ENCODE peak calls at places on chromosome 21, in seven cellular contexts. O is AG04450, I is prostate gland, Z is mammary epithelial cell, V is fibroblast of lung, R is lower lobe of right lung, K is upper lobe of left lung. G is an unnamed sample. For H3K9me3 and H3K27me3, the result is how much of the 10 kb centered on the place peaks cover.

GRCh38 chr21:14949603-14950002 is 115.2 kb downstream of the NRIP1 start:
- DNase-seq in Z (no peak), R (no peak), V (no peak), O (no peak), K (no peak), I (no peak), G (no peak)

GRCh38 chr21:27806261-27806660 is 839.4 kb upstream of the ADAMTS5 start:
- DNase-seq in I (no peak), Z (no peak), K (no peak), R (no peak), V (no peak), O (no peak), G (no peak)

GRCh38 chr21:14766241-14766640 is 220.1 kb upstream of the SAMSN1 start:
- DNase-seq in K (no peak), R (no peak), V (no peak), I (no peak), Z (no peak), O (no peak), G (no peak)

GRCh38 chr21:36732761-36733160 is 33.8 kb downstream of the SIM2 start:
- DNase-seq in K (peak), I (no peak), R (no peak), Z (no peak), V (no peak), O (no peak), G (no peak)

GRCh38 chr21:15282666-15283065 is 217.9 kb upstream of the NRIP1 start:
- DNase-seq in V (peak), K (no peak), R (no peak), O (no peak), I (no peak), Z (peak), G (no peak)

GRCh38 chr21:32414579-32415358 is 2.3 kb downstream of the EVA1C start:
- DNase-seq in R (no peak), V (peak), K (no peak), Z (peak), I (no peak), O (no peak), G (no peak)

GRCh38 chr21:14241322-14241721 is 25.4 kb downstream of the RBM11 start:
- DNase-seq in Z (no peak), K (no peak), V (no peak), I (no peak), R (no peak), O (no peak), G (no peak)

GRCh38 chr21:23401278-23401677 is 2206.0 kb downstream of the MRPL39 start:
- DNase-seq in Z (no peak), R (no peak), V (no peak), O (no peak), I (no peak), K (no peak), G (no peak)

GRCh38 chr21:27571706-27572105 is 604.8 kb upstream of the ADAMTS5 start:
- DNase-seq in K (no peak), R (no peak), O (peak), V (peak), I (no peak), Z (peak), G (no peak)

GRCh38 chr21:33403786-33404571 is 766 bp downstream of the IFNGR2 start:
- DNase-seq in K (peak), Z (peak), V (peak), I (peak), R (peak), O (no peak), G (peak)

GRCh38 chr21:41164981-41165650 is 2.8 kb upstream of the BACE2 start:
- DNase-seq in Z (peak), K (no peak), V (peak), R (no peak), I (peak), O (no peak), G (no peak)

GRCh38 chr21:41801256-41801655 is 34.4 kb upstream of the RIPK4 start:
- DNase-seq in Z (no peak), R (no peak), V (no peak), K (no peak), O (no peak), I (no peak), G (no peak)

GRCh38 chr21:38619865-38620513 is 121.7 kb upstream of the ERG start:
- DNase-seq in R (no peak), V (peak), Z (peak), O (no peak), I (peak), K (no peak), G (no peak)

GRCh38 chr21:38623552-38623951 is 125.3 kb upstream of the ERG start:
- DNase-seq in I (no peak), Z (no peak), R (no peak), V (no peak), O (no peak), K (no peak), G (no peak)

GRCh38 chr21:38622827-38623209 is 124.5 kb upstream of the ERG start:
- DNase-seq in V (no peak), K (no peak), Z (no peak), O (no peak), R (no peak), I (no peak), G (no peak)

GRCh38 chr21:38622081-38622826 is 124.0 kb upstream of the ERG start:
- DNase-seq in K (no peak), R (no peak), O (no peak), Z (no peak), V (no peak), I (no peak), G (no peak)

GRCh38 chr21:38621132-38621531 is 122.9 kb upstream of the ERG start:
- DNase-seq in R (no peak), V (no peak), Z (no peak), I (no peak), O (no peak), K (no peak), G (no peak)
- TF ChIP-seq CTCF in R (no peak), V (no peak), Z (peak), I (no peak), O (no peak), K (no peak), G (no peak)

DNA sequence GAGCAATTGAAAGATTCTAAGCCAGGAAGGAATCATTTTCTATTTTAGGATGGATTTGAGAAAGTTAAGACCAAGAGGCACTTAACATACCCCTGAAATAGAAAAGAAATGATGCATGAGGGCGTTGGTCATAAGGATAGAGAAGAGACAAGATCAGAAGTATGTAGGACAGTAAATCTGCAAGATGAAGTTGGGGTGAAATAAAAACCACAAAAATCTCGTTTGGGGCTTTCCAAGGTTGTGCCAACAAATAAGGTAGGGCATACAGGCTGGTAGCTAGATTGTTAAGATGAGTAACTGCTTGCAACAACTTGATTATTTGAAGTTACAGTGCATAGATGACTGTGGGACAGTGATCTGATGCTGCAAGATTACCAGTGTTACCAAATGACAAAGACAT is 2.6 kb upstream of the BRWD1 start:
- DNase-seq in R (no peak), K (no peak), V (no peak), Z (peak), I (no peak), O (no peak), G (no peak)
- H3K9me3 ChIP-seq in R (under half), K (under half), V (under half), Z (under half), I (under half), O (under half), G (under half)

DNA sequence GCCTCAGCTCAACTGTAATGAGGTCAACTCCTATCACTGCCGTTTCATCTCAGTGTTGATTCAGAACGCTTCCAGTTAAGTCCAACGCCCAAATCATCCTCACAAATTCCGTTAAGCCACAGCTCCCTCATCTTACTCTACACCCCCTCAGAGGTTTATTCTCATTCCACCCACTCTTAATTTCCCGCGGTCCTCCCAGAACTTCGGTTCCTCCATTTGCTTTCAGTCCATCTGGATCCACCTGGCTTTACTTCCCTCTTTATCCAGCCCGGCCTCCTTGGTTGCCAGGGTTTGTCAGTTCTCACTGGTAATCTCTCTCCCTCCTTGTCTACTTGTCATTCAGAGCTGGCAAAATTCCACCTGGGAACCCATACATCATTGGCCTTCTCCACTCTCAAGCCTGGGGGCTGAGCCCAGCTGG is 51.3 kb upstream of the RUNX1 start:
- DNase-seq in K (no peak), O (no peak), I (no peak), Z (no peak), R (no peak), V (peak), G (no peak)
- H3K27me3 ChIP-seq in K (under half), O (under half), I (under half), Z (under half), R (under half), V (under half), G (under half)

GRCh38 chr21:45385549-45386050 is 19.4 kb upstream of the COL18A1 start:
- DNase-seq in V (no peak), I (no peak), O (no peak), R (peak), K (no peak), Z (no peak), G (no peak)

GRCh38 chr21:45388011-45388521 is 16.9 kb upstream of the COL18A1 start:
- DNase-seq in R (peak), O (no peak), V (no peak), I (no peak), Z (no peak), K (no peak), G (no peak)

GRCh38 chr21:45387506-45387905 is 17.5 kb upstream of the COL18A1 start:
- DNase-seq in V (no peak), Z (no peak), O (no peak), I (no peak), K (no peak), R (no peak), G (no peak)

GRCh38 chr21:45386336-45386727 is 18.6 kb upstream of the COL18A1 start:
- DNase-seq in R (peak), V (no peak), O (no peak), K (no peak), Z (no peak), I (no peak), G (no peak)

GRCh38 chr21:45386728-45387371 is 18.1 kb upstream of the COL18A1 start:
- DNase-seq in O (peak), R (peak), I (no peak), V (peak), Z (peak), K (no peak), G (no peak)
- TF ChIP-seq CTCF in O (peak), R (no peak), I (peak), V (peak), Z (peak), K (no peak), G (no peak)

G was measured in CD4-positive, alpha-beta T cell.